ENCODE peak calls at places on chromosomes 4 and X, in ten cellular contexts. D is GM13976, Z is GM23338, K is ovary, T is foreskin fibroblast, L is nephron progenitor cell, M is psoas muscle, A is K562, I is cardiac muscle cell, W is IMR-90. Q is an unnamed sample.

GRCh38 chr4:7904108-7904516 is 35.5 kb downstream of the AFAP1 start:
- DNase-seq in W (peak; percentile 89), L (no peak), I (peak; percentile 45), T (peak; percentile 83), Z (no peak), K (no peak), A (no peak), D (no peak), M (no peak), Q (no peak)

GRCh38 chrX:129496625-129497024 is 26.7 kb downstream of the SMARCA1 start:
- DNase-seq in K (no peak), T (peak; percentile 48), Z (no peak), A (no peak), W (peak; percentile 67), L (no peak), I (no peak), D (no peak), M (no peak), Q (no peak)

GRCh38 chrX:47420967-47421366 is 50.6 kb downstream of the ZNF157 start:
- DNase-seq in K (no peak), A (no peak), W (no peak), D (no peak), Z (no peak), T (no peak), L (no peak), I (no peak), M (no peak), Q (no peak)

GRCh38 chrX:63932006-63932405 is 147.0 kb upstream of the ARHGEF9 start:
- DNase-seq in D (no peak), K (no peak), Z (no peak), L (no peak), M (no peak), A (no peak), I (no peak), T (no peak), W (no peak), Q (no peak)

GRCh38 chr4:175504316-175504715 is 307.7 kb downstream of the GPM6A start:
- DNase-seq in T (peak; percentile 8), W (peak; percentile 2), M (no peak), K (no peak), A (no peak), L (no peak), I (no peak), Z (no peak), D (no peak), Q (no peak)

GRCh38 chrX:96685205-96686099 is 810 bp downstream of the DIAPH2 start:
- DNase-seq in T (peak; percentile 68), Z (peak; percentile 22), W (peak; percentile 55), L (peak; percentile 49), M (peak; percentile 37), K (peak; percentile 66), I (peak; percentile 32), D (peak; percentile 33), A (no peak), Q (peak; percentile 19)

GRCh38 chrX:120672389-120672788 is 42.5 kb upstream of the C1GALT1C1 start:
- DNase-seq in T (peak; percentile 90), Z (no peak), W (peak; percentile 64), L (no peak), I (no peak), K (peak; percentile 40), D (no peak), A (peak; percentile 47), M (peak; percentile 44), Q (no peak)

GRCh38 chr4:17765514-17766286 is 15.7 kb downstream of the FAM184B start:
- DNase-seq in A (no peak), L (no peak), K (no peak), T (no peak), Z (no peak), W (no peak), D (no peak), I (no peak), M (no peak), Q (no peak)

GRCh38 chr4:144670776-144671175 is 24.8 kb downstream of the HHIP start:
- DNase-seq in A (no peak), K (no peak), T (no peak), M (no peak), D (no peak), W (no peak), L (no peak), Z (no peak), I (no peak), Q (no peak)

GRCh38 chr4:87304659-87305277 is 17.9 kb downstream of the HSD17B13 start:
- DNase-seq in W (peak; percentile 35), K (no peak), Z (no peak), L (no peak), T (peak; percentile 8), M (no peak), A (no peak), D (no peak), I (no peak), Q (no peak)

GRCh38 chrX:65745992-65746391 is 78.5 kb downstream of the MSN start:
- DNase-seq in K (no peak), T (peak; percentile 42), L (no peak), A (peak; percentile 56), W (no peak), I (no peak), D (no peak), M (no peak), Z (peak; percentile 23), Q (no peak)
- TF ChIP-seq CTCF in K (no peak), T (no peak), L (no peak), A (peak; percentile 40), W (peak; percentile 12), I (peak; percentile 16), D (no peak), M (no peak), Z (peak; percentile 38), Q (no peak)

GRCh38 chr4:186726150-186726439 is 2.4 kb upstream of the FAT1 start:
- DNase-seq in I (no peak), T (no peak), M (no peak), A (no peak), W (no peak), L (no peak), K (no peak), Z (no peak), D (no peak), Q (peak; percentile 24)
- TF ChIP-seq CTCF in I (no peak), T (no peak), M (no peak), A (no peak), W (no peak), L (no peak), K (no peak), Z (no peak), D (no peak), Q (no peak)

DNA sequence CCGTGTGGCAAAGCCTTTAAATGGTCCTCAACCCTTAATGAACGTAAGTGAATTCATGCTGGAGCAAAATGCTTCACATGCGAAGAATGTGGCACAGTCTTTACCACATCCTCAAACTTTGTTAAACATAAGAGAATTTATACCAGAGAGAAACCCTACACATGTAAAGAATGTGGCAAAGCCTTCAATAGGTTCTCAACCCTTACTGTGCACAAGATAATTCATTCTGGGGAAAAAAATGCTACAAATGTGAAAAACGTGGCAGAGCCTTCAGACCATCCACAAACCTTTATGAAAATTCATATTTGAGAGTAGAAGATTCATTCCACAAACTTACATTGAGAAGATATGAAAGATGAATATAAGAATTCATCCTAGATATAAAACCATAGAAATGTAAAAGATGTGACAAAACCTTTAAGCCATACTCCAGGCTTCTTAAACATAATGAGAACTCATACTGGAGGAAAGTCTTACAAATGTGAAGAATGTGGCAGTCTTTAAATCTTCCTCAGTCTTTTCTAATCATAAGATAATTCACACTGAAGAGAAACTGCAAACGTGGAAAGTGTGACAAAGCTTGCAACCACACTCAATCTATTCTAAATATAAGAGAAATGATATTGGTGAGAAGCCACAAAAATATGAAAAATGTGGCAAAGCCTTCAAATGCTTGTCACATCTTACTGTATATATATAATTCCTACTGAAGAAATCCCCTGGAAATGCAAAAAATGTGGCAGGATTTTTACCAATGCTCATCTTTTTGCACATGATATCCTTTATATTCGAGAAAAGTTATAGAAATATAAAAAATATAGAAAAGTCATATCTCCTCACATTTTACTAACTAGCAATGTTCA is 36.9 kb downstream of the ZNF141 start:
- DNase-seq in L (no peak), D (no peak), M (no peak), I (no peak), T (no peak), K (no peak), A (no peak), Z (no peak), W (no peak), Q (no peak)
- TF ChIP-seq CTCF in L (no peak), D (no peak), M (no peak), I (no peak), T (no peak), K (no peak), A (no peak), Z (no peak), W (no peak), Q (no peak)

GRCh38 chr4:39259571-39260330 is 77.4 kb downstream of the WDR19 start:
- DNase-seq in K (no peak), T (peak; percentile 20), L (no peak), Z (no peak), M (no peak), I (no peak), A (no peak), W (peak; percentile 86), D (no peak), Q (no peak)
- TF ChIP-seq CTCF in K (no peak), T (no peak), L (no peak), Z (no peak), M (no peak), I (no peak), A (no peak), W (no peak), D (no peak), Q (no peak)

GRCh38 chr4:112517067-112517588 is 1.1 kb upstream of the NEUROG2 start:
- DNase-seq in Z (peak; percentile 67), A (peak; percentile 34), W (no peak), T (peak; percentile 33), L (peak; percentile 53), M (no peak), D (peak; percentile 72), I (no peak), K (no peak), Q (peak; percentile 81)
- TF ChIP-seq CTCF in Z (peak; percentile 13), A (peak; percentile 15), W (no peak), T (no peak), L (no peak), M (no peak), D (peak; percentile 34), I (no peak), K (no peak), Q (peak; percentile 12)

GRCh38 chrX:148865237-148865636 is 364.8 kb downstream of the AFF2 start:
- DNase-seq in T (no peak), I (no peak), K (no peak), A (no peak), W (no peak), M (no peak), D (no peak), L (no peak), Z (peak; percentile 16), Q (no peak)
- TF ChIP-seq CTCF in T (no peak), I (no peak), K (no peak), A (no peak), W (no peak), M (no peak), D (no peak), L (no peak), Z (no peak), Q (no peak)

Q was measured in GM20000.